ENCODE peak calls at places on chromosomes 16 and 17, in seven cellular contexts. W is PC-9, A is heart left ventricle, J is H1, Y is adrenal gland, H is Peyer's patch, F is upper lobe of left lung. B is an unnamed sample.

GRCh38 chr16:2854700-2855309 is 3.2 kb downstream of the PRSS22 start:
- DNase-seq in W (no peak), A (no peak), J (peak; percentile 80), Y (no peak), H (no peak), F (no peak), B (no peak)

GRCh38 chr17:32626371-32626770 is 139.6 kb downstream of the CDK5R1 start:
- DNase-seq in W (no peak), A (no peak), J (no peak), Y (no peak), H (no peak), F (no peak), B (no peak)

GRCh38 chr16:23518435-23518891 is 8.2 kb upstream of the GGA2 start:
- DNase-seq in W (no peak), A (no peak), J (no peak), Y (no peak), H (no peak), F (no peak), B (no peak)

GRCh38 chr16:80883159-80883642 is 78.8 kb upstream of the CDYL2 start:
- DNase-seq in W (no peak), A (no peak), J (no peak), Y (no peak), H (no peak), F (no peak), B (no peak)

GRCh38 chr17:78852709-78853111 is 12.1 kb upstream of the USP36 start:
- DNase-seq in W (no peak), A (no peak), J (peak; percentile 59), Y (no peak), H (no peak), F (no peak), B (no peak)

GRCh38 chr16:11301645-11302513 is 20.7 kb upstream of the PRM1 start:
- DNase-seq in W (no peak), A (peak; percentile 2), J (no peak), Y (no peak), H (no peak), F (no peak), B (no peak)

GRCh38 chr16:84888450-84888849 is 68.7 kb downstream of the CRISPLD2 start:
- DNase-seq in W (no peak), A (no peak), J (no peak), Y (no peak), H (no peak), F (no peak), B (no peak)

GRCh38 chr17:66541461-66542182 is 239.2 kb downstream of the PRKCA start:
- DNase-seq in W (no peak), A (peak; percentile 42), J (no peak), Y (no peak), H (no peak), F (no peak), B (no peak)

GRCh38 chr17:17913695-17914332 is 58.4 kb downstream of the TOM1L2 start:
- DNase-seq in W (peak; percentile 88), A (peak; percentile 73), J (no peak), Y (peak; percentile 88), H (peak; percentile 84), F (no peak), B (peak; percentile 85)

GRCh38 chr17:45970659-45971058 is 28.4 kb upstream of the STH start:
- DNase-seq in W (no peak), A (no peak), J (no peak), Y (no peak), H (no peak), F (no peak), B (no peak)

GRCh38 chr17:51913491-51913890 is 245.0 kb downstream of the CA10 start:
- DNase-seq in W (no peak), A (no peak), J (no peak), Y (no peak), H (no peak), F (no peak), B (no peak)

GRCh38 chr16:88377961-88378360 is 4.8 kb upstream of the ZNF469 start:
- DNase-seq in W (no peak), A (peak; percentile 27), J (no peak), Y (no peak), H (no peak), F (peak; percentile 52), B (no peak)

GRCh38 chr16:59993101-59993500 is 1259.0 kb upstream of the GOT2 start:
- DNase-seq in W (no peak), A (no peak), J (no peak), Y (no peak), H (no peak), F (peak; percentile 2), B (no peak)

GRCh38 chr17:21146362-21147021 is 19.7 kb downstream of the DHRS7B start:
- DNase-seq in W (no peak), A (no peak), J (no peak), Y (no peak), H (no peak), F (no peak), B (no peak)

GRCh38 chr16:87924937-87925670 is 11.2 kb downstream of the CA5A start:
- DNase-seq in W (peak; percentile 74), A (no peak), J (no peak), Y (no peak), H (no peak), F (peak; percentile 50), B (peak; percentile 70)

GRCh38 chr16:13291934-13292333 is 390.5 kb downstream of the SHISA9 start:
- DNase-seq in W (no peak), A (no peak), J (peak; percentile 55), Y (no peak), H (no peak), F (no peak), B (no peak)

GRCh38 chr16:78127130-78127529 is 27.7 kb downstream of the WWOX start:
- DNase-seq in W (no peak), A (no peak), J (no peak), Y (no peak), H (no peak), F (no peak), B (no peak)

GRCh38 chr17:1412185-1413110 is 12.4 kb upstream of the YWHAE start:
- DNase-seq in W (peak; percentile 46), A (no peak), J (no peak), Y (peak; percentile 49), H (peak; percentile 51), F (no peak), B (no peak)

GRCh38 chr17:77884019-77884418 is 74.5 kb upstream of the TNRC6C start:
- DNase-seq in W (no peak), A (peak; percentile 38), J (no peak), Y (peak; percentile 48), H (no peak), F (no peak), B (no peak)

GRCh38 chr17:72511874-72512273 is 391.1 kb downstream of the SOX9 start:
- DNase-seq in W (no peak), A (no peak), J (no peak), Y (no peak), H (no peak), F (no peak), B (no peak)

GRCh38 chr16:79154081-79154480 is 446.5 kb downstream of the MAF start:
- DNase-seq in W (no peak), A (no peak), J (no peak), Y (no peak), H (no peak), F (no peak), B (no peak)

GRCh38 chr17:16589097-16589969 is 20.3 kb upstream of the ZNF287 start:
- DNase-seq in W (peak; percentile 94), A (peak; percentile 95), J (peak; percentile 98), Y (peak; percentile 92), H (peak; percentile 90), F (peak; percentile 98), B (peak; percentile 54)

GRCh38 chr17:66661411-66661843 is 173.5 kb upstream of the CACNG5 start:
- DNase-seq in W (peak; percentile 82), A (no peak), J (no peak), Y (peak; percentile 41), H (no peak), F (no peak), B (peak; percentile 67)

GRCh38 chr17:45841098-45841497 is 3.6 kb upstream of the SPPL2C start:
- DNase-seq in W (no peak), A (no peak), J (no peak), Y (no peak), H (no peak), F (no peak), B (no peak)

GRCh38 chr16:22195695-22196558 is 10.2 kb upstream of the EEF2K start:
- DNase-seq in W (peak; percentile 94), A (peak; percentile 87), J (peak; percentile 98), Y (peak; percentile 96), H (peak; percentile 95), F (peak; percentile 86), B (no peak)

GRCh38 chr17:9116311-9116820 is 95.1 kb downstream of the NTN1 start:
- DNase-seq in W (no peak), A (no peak), J (no peak), Y (no peak), H (no peak), F (no peak), B (no peak)
- TF ChIP-seq CTCF in W (no peak), A (no peak), J (no peak), Y (no peak), H (no peak), F (no peak), B (no peak)

GRCh38 chr16:27500801-27501200 is 48.9 kb downstream of the GTF3C1 start:
- DNase-seq in W (no peak), A (no peak), J (no peak), Y (no peak), H (no peak), F (no peak), B (no peak)
- H3K36me3 ChIP-seq in W (peaks cover 44% of the 10 kb centered on the region), A (peaks cover 100% of the 10 kb centered on the region), J (peaks cover 39% of the 10 kb centered on the region), Y (peaks cover 100% of the 10 kb centered on the region), H (no peaks in the 10 kb centered on the region), F (peaks cover 82% of the 10 kb centered on the region), B (peaks cover 8% of the 10 kb centered on the region)

DNA sequence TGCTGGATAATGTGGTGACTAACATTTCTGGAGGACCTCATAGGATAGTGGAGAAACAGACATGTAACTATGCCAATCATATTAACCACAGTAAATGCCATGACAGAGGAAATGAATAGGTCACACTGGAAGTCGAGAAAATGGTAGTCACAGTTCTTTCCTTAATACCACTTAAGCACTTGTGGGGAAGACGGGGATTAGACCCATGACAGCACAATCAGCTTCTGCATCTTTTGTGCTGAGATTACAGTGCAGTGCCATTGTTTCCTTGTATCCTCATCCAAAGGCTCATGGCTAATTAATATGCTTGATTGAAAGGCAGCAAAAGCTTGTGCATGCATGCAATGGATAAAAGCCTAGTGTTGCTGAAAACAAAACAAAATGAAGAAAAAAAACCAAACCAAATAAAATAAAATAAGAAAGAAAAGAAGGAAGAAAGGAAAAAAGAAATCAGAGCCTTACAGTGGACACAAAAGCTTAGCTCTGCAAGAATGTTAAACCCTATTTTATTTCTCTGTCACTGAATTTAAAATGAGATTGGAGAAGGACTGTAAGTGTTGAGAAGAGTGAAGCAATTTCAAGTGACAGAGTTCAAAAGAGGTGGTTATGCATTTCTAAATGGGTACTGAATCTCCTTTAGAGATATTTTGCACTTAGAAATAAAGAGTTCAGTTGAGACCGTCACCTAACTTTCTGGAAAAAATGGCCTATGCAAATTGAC is 1011.9 kb downstream of the CDH8 start:
- DNase-seq in W (no peak), A (no peak), J (no peak), Y (no peak), H (no peak), F (no peak), B (no peak)
- H3K27me3 ChIP-seq in W (no peaks in the 10 kb centered on the region), A (no peaks in the 10 kb centered on the region), J (no peaks in the 10 kb centered on the region), Y (no peaks in the 10 kb centered on the region), H (no peaks in the 10 kb centered on the region), F (no peaks in the 10 kb centered on the region), B (no peaks in the 10 kb centered on the region)

DNA sequence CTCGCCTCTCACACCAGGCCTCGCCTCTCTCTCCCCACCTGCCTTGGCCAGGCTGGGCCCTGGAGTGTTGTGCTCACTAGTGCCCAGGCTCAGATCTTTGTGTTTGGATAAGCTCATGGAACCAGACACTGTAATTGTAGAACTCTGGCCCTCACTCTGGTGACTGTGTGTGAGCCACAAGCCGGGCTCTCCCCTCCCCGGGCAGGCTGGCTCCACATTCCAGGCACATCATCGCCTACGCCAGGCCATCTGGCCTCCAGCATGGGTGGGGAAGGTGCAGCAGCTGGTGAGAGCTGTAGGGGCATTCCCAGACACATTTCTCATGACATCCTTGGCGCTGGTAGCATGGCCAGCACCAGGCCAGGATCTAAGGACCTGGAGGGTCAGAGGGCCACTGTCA is 202.3 kb downstream of the RAB11FIP4 start:
- DNase-seq in W (peak; percentile 29), A (peak; percentile 56), J (no peak), Y (no peak), H (no peak), F (peak; percentile 37), B (no peak)
- TF ChIP-seq CTCF in W (no peak), A (no peak), J (no peak), Y (no peak), H (no peak), F (no peak), B (no peak)